ENCODE peak calls at places on chromosomes 12 and 14, in ten cellular contexts. D, Q, I, C, V, A, H, G, O and Y are unnamed samples. For H3K36me3, the result is how much of the 10 kb centered on the place peaks cover.

GRCh38 chr12:24838531-24838950 is 110.4 kb downstream of the BCAT1 start:
- DNase-seq in G (no peak), C (peak), I (peak), H (no peak), O (no peak), Q (no peak), D (peak), A (no peak), V (peak), Y (no peak)

GRCh38 chr14:95413289-95414215 is 93.8 kb upstream of the CLMN start:
- DNase-seq in Q (no peak), G (no peak), V (no peak), C (peak), D (no peak), H (no peak), O (no peak), I (no peak), A (no peak), Y (no peak)

GRCh38 chr12:49201595-49202295 is 12.9 kb upstream of the TUBA1A start:
- DNase-seq in V (no peak), O (no peak), D (no peak), C (no peak), Q (no peak), H (no peak), G (no peak), I (peak), A (no peak), Y (no peak)

GRCh38 chr12:103558879-103559278 is 28.2 kb upstream of the STAB2 start:
- DNase-seq in C (no peak), I (no peak), V (no peak), G (no peak), O (no peak), D (no peak), Q (no peak), A (no peak), H (no peak), Y (no peak)

GRCh38 chr12:57896139-57896436 is 45.3 kb upstream of the ATP23 start:
- DNase-seq in A (no peak), I (peak), H (no peak), O (no peak), V (peak), Q (no peak), C (no peak), G (no peak), D (no peak), Y (no peak)

GRCh38 chr14:53124778-53125177 is 28.3 kb downstream of the DDHD1 start:
- DNase-seq in H (no peak), G (no peak), V (no peak), D (no peak), C (no peak), A (no peak), Q (no peak), O (no peak), I (no peak), Y (no peak)

GRCh38 chr12:12176402-12176801 is 90.4 kb downstream of the LRP6 start:
- DNase-seq in Q (no peak), D (no peak), A (no peak), C (no peak), V (no peak), I (no peak), G (no peak), H (no peak), O (no peak), Y (no peak)

GRCh38 chr14:101360045-101360931 is 201.0 kb upstream of the DIO3 start:
- DNase-seq in V (peak), Q (peak), O (no peak), A (peak), D (peak), H (no peak), C (peak), I (peak), G (no peak), Y (peak)

GRCh38 chr12:51012570-51013236 is 13.5 kb downstream of the SLC11A2 start:
- DNase-seq in H (no peak), I (peak), D (no peak), A (no peak), V (no peak), O (no peak), Q (no peak), C (no peak), G (no peak), Y (no peak)

GRCh38 chr12:116979109-116979508 is 68.4 kb downstream of the FBXW8 start:
- DNase-seq in A (no peak), I (no peak), V (no peak), C (no peak), O (no peak), H (no peak), D (no peak), Q (no peak), G (no peak), Y (no peak)

GRCh38 chr12:81077329-81077685 is 572 bp upstream of the ACSS3 start:
- DNase-seq in H (no peak), I (peak), D (peak), O (no peak), Q (no peak), A (peak), G (no peak), V (peak), C (no peak), Y (no peak)

GRCh38 chr12:49296836-49297694 is 2.1 kb downstream of the PRPH start:
- DNase-seq in C (no peak), H (no peak), D (no peak), O (peak), V (no peak), Q (peak), I (no peak), G (peak), A (no peak), Y (no peak)

GRCh38 chr12:91958816-91959215 is 186.8 kb downstream of the BTG1 start:
- DNase-seq in A (no peak), G (no peak), I (peak), H (no peak), C (no peak), O (no peak), D (no peak), V (no peak), Q (no peak), Y (no peak)

DNA sequence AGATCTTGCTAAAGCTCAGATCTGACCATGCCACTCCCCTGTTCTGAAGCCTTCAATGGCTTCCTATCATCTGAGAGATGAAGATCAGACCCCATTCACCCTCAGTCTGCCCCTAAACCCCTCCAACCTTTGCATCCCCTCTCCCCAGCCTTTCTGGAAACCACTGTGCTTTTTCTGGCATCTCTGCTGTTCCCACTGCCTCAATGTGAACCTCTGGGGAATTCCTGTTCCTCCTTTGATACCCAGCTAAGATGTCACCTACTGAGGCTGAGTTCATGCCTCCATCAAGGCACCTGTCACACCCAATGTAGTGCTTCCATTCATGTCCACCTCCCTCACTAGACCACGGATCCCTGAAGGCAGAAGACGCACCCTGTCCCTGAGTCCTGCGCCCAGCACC is 19.3 kb downstream of the CYP46A1 start:
- DNase-seq in I (no peak), C (no peak), O (peak), H (no peak), D (no peak), A (no peak), G (no peak), V (no peak), Q (no peak), Y (no peak)
- H3K36me3 ChIP-seq in I (under half), C (under half), O (under half), H (under half), D (under half), A (under half), G (under half), V (under half), Q (under half), Y (under half)

DNA sequence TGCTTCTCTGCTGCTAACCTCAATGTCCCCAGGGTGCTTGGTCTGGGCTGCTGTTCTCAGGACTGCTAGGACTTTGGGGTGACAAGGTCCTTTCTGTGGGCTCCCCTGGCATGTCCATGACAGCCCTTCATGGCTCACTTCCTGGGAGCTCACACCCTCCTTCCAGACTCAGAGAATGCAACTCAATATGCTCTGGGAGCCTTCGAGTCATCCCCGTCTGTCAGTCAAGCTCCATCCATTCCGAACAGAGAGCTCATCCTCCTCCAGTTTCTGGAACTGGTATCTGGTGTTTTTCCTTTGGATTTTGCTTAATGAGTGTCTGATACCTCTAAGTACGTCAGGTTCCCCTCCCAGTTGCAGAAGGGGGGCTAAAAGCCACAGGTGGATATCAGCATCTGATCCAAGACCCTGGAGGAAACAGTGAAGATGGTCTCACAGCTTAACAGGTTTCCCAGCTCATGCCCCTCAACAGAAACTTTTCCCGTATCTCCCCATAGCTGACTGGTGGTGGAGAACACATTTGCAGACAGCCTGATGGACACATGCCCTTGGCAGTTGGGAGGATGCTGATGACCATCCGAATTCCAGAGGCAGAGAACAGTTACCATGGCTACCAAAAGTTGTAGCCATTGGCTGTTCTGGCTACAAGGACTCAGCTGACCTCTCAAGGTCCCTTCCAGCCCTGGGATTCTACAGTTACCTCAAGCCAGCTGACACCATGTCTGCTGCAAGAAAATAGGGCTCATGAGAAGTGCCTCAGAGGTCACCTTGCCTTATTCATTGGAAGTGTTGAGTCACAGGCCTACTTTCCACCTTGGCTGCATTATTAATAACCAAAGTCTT is 9.5 kb upstream of the RAB35 start:
- DNase-seq in Q (no peak), G (no peak), A (no peak), I (no peak), V (no peak), C (no peak), D (no peak), O (no peak), H (no peak), Y (no peak)
- H3K36me3 ChIP-seq in Q (under half), G (under half), A (half or more), I (under half), V (under half), C (under half), D (half or more), O (under half), H (under half), Y (under half)

GRCh38 chr12:109587921-109588320 is 14.3 kb downstream of the MVK start:
- DNase-seq in G (no peak), A (no peak), H (no peak), Q (no peak), I (no peak), D (no peak), V (no peak), O (no peak), C (no peak), Y (no peak)
- H3K36me3 ChIP-seq in G (under half), A (under half), H (under half), Q (under half), I (under half), D (under half), V (under half), O (under half), C (under half), Y (under half)

DNA sequence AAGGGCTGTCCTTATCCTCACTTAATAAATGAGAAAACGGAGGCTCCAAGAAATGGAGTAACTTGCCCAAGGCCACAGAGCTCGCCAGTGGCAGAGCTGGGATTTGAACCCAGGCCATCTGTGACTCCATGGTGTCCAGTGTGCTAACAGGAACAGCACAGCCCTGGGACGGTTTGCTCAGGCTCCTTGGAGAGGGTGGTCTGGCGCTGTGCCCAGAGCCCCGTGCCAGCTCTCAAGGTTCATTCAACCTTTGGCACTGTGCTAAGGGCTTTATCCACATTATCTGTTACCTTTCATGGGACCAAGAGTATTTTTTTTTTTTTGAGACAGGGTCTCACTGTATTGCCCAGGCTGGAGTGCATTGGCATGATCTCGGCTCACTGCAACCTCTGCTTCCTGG is 8.1 kb downstream of the DAO start:
- DNase-seq in C (no peak), I (no peak), V (no peak), H (no peak), O (no peak), A (no peak), D (no peak), G (no peak), Q (no peak), Y (no peak)
- H3K36me3 ChIP-seq in C (under half), I (under half), V (under half), H (under half), O (under half), A (under half), D (under half), G (under half), Q (under half), Y (under half)

GRCh38 chr14:22569106-22569748 is 19.8 kb downstream of the DAD1 start:
- DNase-seq in O (no peak), V (no peak), H (no peak), C (no peak), I (no peak), D (no peak), Q (no peak), A (no peak), G (no peak), Y (no peak)
- H3K36me3 ChIP-seq in O (under half), V (under half), H (under half), C (under half), I (under half), D (half or more), Q (under half), A (half or more), G (under half), Y (under half)

DNA sequence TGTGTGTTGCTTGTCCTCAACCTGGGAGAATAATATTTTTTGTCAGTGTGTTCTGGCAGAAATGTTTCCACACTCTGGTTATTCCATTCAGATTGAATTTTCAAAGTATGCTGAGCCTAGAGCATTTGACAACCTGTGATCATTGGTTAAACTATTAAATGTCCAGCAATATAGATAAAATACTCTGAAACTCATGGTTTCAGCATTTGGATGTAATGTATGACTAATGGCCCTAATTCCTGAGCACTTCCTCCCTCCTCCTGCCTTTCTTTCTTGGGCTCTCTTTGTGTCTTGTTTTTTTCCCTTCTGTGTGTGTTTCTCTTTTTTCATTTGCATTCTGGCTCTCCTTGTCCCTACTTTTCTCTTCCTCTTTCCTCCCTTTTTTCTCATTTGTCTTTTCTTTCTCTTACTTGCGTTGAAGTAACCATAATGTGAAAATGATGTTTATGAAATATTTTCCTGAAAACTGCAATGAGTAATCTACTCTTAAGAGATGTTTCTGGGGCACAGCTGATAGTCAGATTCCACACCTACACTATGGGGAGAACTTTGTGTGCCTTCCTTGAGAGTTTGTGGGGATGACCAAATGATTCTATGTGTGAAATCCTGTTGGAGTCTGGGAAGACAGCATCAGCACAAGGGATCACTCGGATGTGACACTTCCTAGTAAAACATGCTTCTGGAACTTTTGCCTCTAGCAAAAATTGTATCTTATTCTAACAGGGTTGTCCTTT is 74.6 kb downstream of the FRMD6 start:
- DNase-seq in C (no peak), G (no peak), H (no peak), A (no peak), V (no peak), I (peak), O (no peak), D (no peak), Q (no peak), Y (no peak)
- H3K36me3 ChIP-seq in C (half or more), G (under half), H (under half), A (half or more), V (under half), I (under half), O (under half), D (half or more), Q (under half), Y (under half)

GRCh38 chr14:36845346-36846042 is 183.8 kb downstream of the PAX9 start:
- DNase-seq in Q (no peak), G (no peak), O (no peak), A (no peak), D (no peak), I (no peak), C (no peak), H (no peak), V (no peak), Y (no peak)
- H3K36me3 ChIP-seq in Q (under half), G (under half), O (under half), A (under half), D (under half), I (under half), C (under half), H (under half), V (under half), Y (under half)

DNA sequence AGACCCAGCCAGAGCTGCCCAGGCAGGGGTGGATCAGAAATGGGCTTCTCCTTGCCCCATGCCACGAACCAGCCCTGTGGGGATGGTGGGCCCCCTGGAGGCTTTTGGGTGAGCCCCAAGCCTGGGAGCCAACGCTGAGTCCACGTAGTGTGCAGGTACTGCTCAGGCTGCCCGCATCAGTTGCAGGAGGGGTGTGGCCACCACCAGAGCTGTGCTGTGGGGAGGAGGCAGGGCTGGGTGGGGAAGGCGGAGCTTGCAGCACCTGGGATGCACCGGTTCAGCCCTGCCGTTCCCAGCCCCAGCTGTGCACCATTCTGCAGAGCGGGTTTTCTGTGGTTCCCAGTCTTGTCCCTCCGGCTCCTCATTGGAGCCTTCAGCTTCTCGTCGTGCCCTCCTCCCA is 36.3 kb downstream of the IL31 start:
- DNase-seq in D (no peak), A (no peak), V (no peak), C (no peak), I (no peak), H (no peak), G (no peak), O (peak), Q (no peak), Y (no peak)
- H3K36me3 ChIP-seq in D (half or more), A (half or more), V (under half), C (half or more), I (under half), H (under half), G (under half), O (under half), Q (under half), Y (under half)

GRCh38 chr12:78186670-78187069 is 356.0 kb downstream of the NAV3 start:
- DNase-seq in Q (no peak), I (no peak), G (no peak), D (no peak), H (no peak), V (no peak), O (no peak), C (no peak), A (no peak), Y (no peak)
- H3K36me3 ChIP-seq in Q (under half), I (under half), G (under half), D (under half), H (under half), V (under half), O (under half), C (under half), A (under half), Y (under half)

GRCh38 chr14:31139301-31139847 is 68.2 kb downstream of the HECTD1 start:
- DNase-seq in O (no peak), I (no peak), G (no peak), Q (no peak), A (no peak), C (no peak), D (no peak), V (no peak), H (no peak), Y (no peak)
- H3K36me3 ChIP-seq in O (under half), I (half or more), G (under half), Q (under half), A (half or more), C (half or more), D (half or more), V (under half), H (half or more), Y (half or more)